ENCODE peak calls at places on chromosomes 3 and 15, in five cellular contexts. One of them, this sample, is unnamed.

GRCh38 chr15:59191855-59192237 is 14.8 kb upstream of the LDHAL6B start:
- DNase-seq in neural crest cell: no peak
- DNase-seq in Calu3: peak; percentile 65
- DNase-seq in psoas muscle: no peak
- DNase-seq in fibroblast of mammary gland: peak; percentile 97
- DNase-seq in this sample: no peak

GRCh38 chr3:133694288-133695268 is 32.8 kb upstream of the TOPBP1 start:
- DNase-seq in psoas muscle: no peak
- DNase-seq in neural crest cell: no peak
- DNase-seq in Calu3: no peak
- DNase-seq in fibroblast of mammary gland: no peak
- DNase-seq in this sample: no peak

GRCh38 chr3:177836671-177837070 is 639.4 kb upstream of the TBL1XR1 start:
- DNase-seq in fibroblast of mammary gland: peak; percentile 74
- DNase-seq in Calu3: no peak
- DNase-seq in psoas muscle: no peak
- DNase-seq in neural crest cell: no peak
- DNase-seq in this sample: no peak

GRCh38 chr3:140708815-140709214 is 31.0 kb downstream of the TRIM42 start:
- DNase-seq in Calu3: no peak
- DNase-seq in psoas muscle: no peak
- DNase-seq in neural crest cell: no peak
- DNase-seq in fibroblast of mammary gland: peak; percentile 18
- DNase-seq in this sample: no peak

GRCh38 chr15:63968122-63968524 is 78.2 kb downstream of the DAPK2 start:
- DNase-seq in Calu3: no peak
- DNase-seq in psoas muscle: peak; percentile 61
- DNase-seq in fibroblast of mammary gland: no peak
- DNase-seq in neural crest cell: no peak
- DNase-seq in this sample: no peak

GRCh38 chr15:69034352-69034751 is 19.9 kb downstream of the NOX5 start:
- DNase-seq in fibroblast of mammary gland: peak; percentile 89
- DNase-seq in neural crest cell: no peak
- DNase-seq in Calu3: no peak
- DNase-seq in psoas muscle: no peak
- DNase-seq in this sample: no peak

GRCh38 chr15:100712226-100712625 is 109.8 kb downstream of the ASB7 start:
- DNase-seq in Calu3: no peak
- DNase-seq in psoas muscle: peak; percentile 75
- DNase-seq in fibroblast of mammary gland: peak; percentile 82
- DNase-seq in neural crest cell: no peak
- DNase-seq in this sample: no peak

GRCh38 chr3:38649500-38650247 is at the start of gene SCN5A:
- DNase-seq in fibroblast of mammary gland: peak; percentile 13
- DNase-seq in psoas muscle: peak; percentile 59
- DNase-seq in Calu3: peak; percentile 49
- DNase-seq in neural crest cell: no peak
- DNase-seq in this sample: no peak

GRCh38 chr15:49831206-49831965 is 210.5 kb downstream of the DTWD1 start:
- DNase-seq in psoas muscle: peak; percentile 65
- DNase-seq in Calu3: no peak
- DNase-seq in fibroblast of mammary gland: peak; percentile 100
- DNase-seq in neural crest cell: no peak
- DNase-seq in this sample: no peak

GRCh38 chr15:41429003-41429890 is 12.4 kb downstream of the RTF1 start:
- DNase-seq in psoas muscle: no peak
- DNase-seq in Calu3: no peak
- DNase-seq in neural crest cell: no peak
- DNase-seq in fibroblast of mammary gland: no peak
- DNase-seq in this sample: no peak

GRCh38 chr15:58392611-58393161 is 39.1 kb upstream of the LIPC start:
- DNase-seq in Calu3: peak; percentile 43
- DNase-seq in psoas muscle: no peak
- DNase-seq in fibroblast of mammary gland: no peak
- DNase-seq in neural crest cell: no peak
- DNase-seq in this sample: no peak

GRCh38 chr15:48250640-48251076 is 44.6 kb downstream of the SLC12A1 start:
- DNase-seq in Calu3: peak; percentile 50
- DNase-seq in neural crest cell: peak; percentile 28
- DNase-seq in fibroblast of mammary gland: peak; percentile 84
- DNase-seq in psoas muscle: no peak
- DNase-seq in this sample: no peak

GRCh38 chr3:126314305-126315082 is 42.7 kb downstream of the KLF15 start:
- DNase-seq in psoas muscle: no peak
- DNase-seq in fibroblast of mammary gland: no peak
- DNase-seq in Calu3: no peak
- DNase-seq in neural crest cell: no peak
- DNase-seq in this sample: no peak

GRCh38 chr15:47674576-47675232 is 42.6 kb upstream of the SEMA6D start:
- DNase-seq in psoas muscle: no peak
- DNase-seq in fibroblast of mammary gland: no peak
- DNase-seq in Calu3: no peak
- DNase-seq in neural crest cell: no peak
- DNase-seq in this sample: no peak

GRCh38 chr3:156600834-156601233 is 45.9 kb upstream of the SSR3 start:
- DNase-seq in fibroblast of mammary gland: no peak
- DNase-seq in Calu3: no peak
- DNase-seq in psoas muscle: no peak
- DNase-seq in neural crest cell: no peak
- DNase-seq in this sample: no peak

GRCh38 chr3:119562307-119562961 is 3.0 kb upstream of the CD80 start:
- DNase-seq in fibroblast of mammary gland: no peak
- DNase-seq in neural crest cell: no peak
- DNase-seq in Calu3: no peak
- DNase-seq in psoas muscle: no peak
- DNase-seq in this sample: peak; percentile 91

GRCh38 chr3:119880966-119881365 is 99.1 kb downstream of the NR1I2 start:
- DNase-seq in Calu3: no peak
- DNase-seq in neural crest cell: no peak
- DNase-seq in psoas muscle: no peak
- DNase-seq in fibroblast of mammary gland: peak; percentile 17
- DNase-seq in this sample: no peak

GRCh38 chr15:71275098-71275497 is 159.8 kb downstream of the THSD4 start:
- DNase-seq in Calu3: no peak
- DNase-seq in neural crest cell: no peak
- DNase-seq in fibroblast of mammary gland: peak; percentile 70
- DNase-seq in psoas muscle: no peak
- DNase-seq in this sample: no peak

GRCh38 chr15:65762914-65763787 is 28.9 kb downstream of the DENND4A start:
- DNase-seq in Calu3: no peak
- DNase-seq in neural crest cell: no peak
- DNase-seq in fibroblast of mammary gland: no peak
- DNase-seq in psoas muscle: no peak
- DNase-seq in this sample: no peak

GRCh38 chr3:161851941-161852566 is 355.4 kb downstream of the OTOL1 start:
- DNase-seq in fibroblast of mammary gland: peak; percentile 59
- DNase-seq in Calu3: peak; percentile 87
- DNase-seq in neural crest cell: peak; percentile 56
- DNase-seq in psoas muscle: no peak
- DNase-seq in this sample: no peak

GRCh38 chr15:39736646-39737550 is 45.7 kb downstream of the FSIP1 start:
- DNase-seq in neural crest cell: no peak
- DNase-seq in Calu3: no peak
- DNase-seq in psoas muscle: peak; percentile 72
- DNase-seq in fibroblast of mammary gland: no peak
- DNase-seq in this sample: no peak

GRCh38 chr15:92681141-92681622 is 25.6 kb upstream of the FAM174B start:
- DNase-seq in psoas muscle: no peak
- DNase-seq in Calu3: no peak
- DNase-seq in fibroblast of mammary gland: peak; percentile 91
- DNase-seq in neural crest cell: no peak
- DNase-seq in this sample: no peak

GRCh38 chr3:128497305-128498126 is 4.5 kb upstream of the GATA2 start:
- DNase-seq in fibroblast of mammary gland: no peak
- DNase-seq in neural crest cell: peak; percentile 82
- DNase-seq in Calu3: peak; percentile 90
- DNase-seq in psoas muscle: peak; percentile 74
- DNase-seq in this sample: no peak

GRCh38 chr3:28940530-28940929 is 340.3 kb upstream of the RBMS3 start:
- DNase-seq in fibroblast of mammary gland: peak; percentile 79
- DNase-seq in neural crest cell: no peak
- DNase-seq in psoas muscle: no peak
- DNase-seq in Calu3: no peak
- DNase-seq in this sample: no peak

GRCh38 chr3:38968891-38969290 is 82.9 kb downstream of the SCN11A start:
- DNase-seq in psoas muscle: no peak
- DNase-seq in Calu3: no peak
- DNase-seq in neural crest cell: no peak
- DNase-seq in fibroblast of mammary gland: no peak
- DNase-seq in this sample: no peak

GRCh38 chr15:65829150-65829764 is 37.2 kb upstream of the DENND4A start:
- DNase-seq in neural crest cell: no peak
- DNase-seq in fibroblast of mammary gland: peak; percentile 32
- DNase-seq in psoas muscle: no peak
- DNase-seq in Calu3: peak; percentile 28
- DNase-seq in this sample: no peak

GRCh38 chr15:57752426-57752825 is 45.9 kb downstream of the POLR2M start:
- DNase-seq in Calu3: no peak
- DNase-seq in fibroblast of mammary gland: peak; percentile 11
- DNase-seq in neural crest cell: no peak
- DNase-seq in psoas muscle: peak; percentile 63
- DNase-seq in this sample: no peak

GRCh38 chr3:45792516-45793172 is 3.7 kb downstream of the SLC6A20 start:
- DNase-seq in fibroblast of mammary gland: no peak
- DNase-seq in Calu3: no peak
- DNase-seq in neural crest cell: no peak
- DNase-seq in psoas muscle: no peak
- DNase-seq in this sample: no peak

GRCh38 chr3:171813897-171814460 is 3.7 kb upstream of the PLD1 start:
- DNase-seq in neural crest cell: no peak
- DNase-seq in fibroblast of mammary gland: peak; percentile 84
- DNase-seq in psoas muscle: no peak
- DNase-seq in Calu3: no peak
- DNase-seq in this sample: peak; percentile 89
- TF ChIP-seq CTCF in neural crest cell: no peak
- TF ChIP-seq CTCF in fibroblast of mammary gland: no peak
- TF ChIP-seq CTCF in psoas muscle: no peak
- TF ChIP-seq CTCF in Calu3: no peak
- TF ChIP-seq CTCF in this sample: no peak

GRCh38 chr3:170180107-170180951 is 1.2 kb downstream of the PHC3 start:
- DNase-seq in fibroblast of mammary gland: peak; percentile 26
- DNase-seq in neural crest cell: no peak
- DNase-seq in psoas muscle: no peak
- DNase-seq in Calu3: no peak
- DNase-seq in this sample: no peak

GRCh38 chr3:170178631-170179030 is 2.9 kb downstream of the PHC3 start:
- DNase-seq in psoas muscle: no peak
- DNase-seq in Calu3: no peak
- DNase-seq in neural crest cell: no peak
- DNase-seq in fibroblast of mammary gland: no peak
- DNase-seq in this sample: no peak

GRCh38 chr3:170179444-170179843 is 2.1 kb downstream of the PHC3 start:
- DNase-seq in fibroblast of mammary gland: no peak
- DNase-seq in neural crest cell: no peak
- DNase-seq in psoas muscle: no peak
- DNase-seq in Calu3: no peak
- DNase-seq in this sample: no peak

DNA sequence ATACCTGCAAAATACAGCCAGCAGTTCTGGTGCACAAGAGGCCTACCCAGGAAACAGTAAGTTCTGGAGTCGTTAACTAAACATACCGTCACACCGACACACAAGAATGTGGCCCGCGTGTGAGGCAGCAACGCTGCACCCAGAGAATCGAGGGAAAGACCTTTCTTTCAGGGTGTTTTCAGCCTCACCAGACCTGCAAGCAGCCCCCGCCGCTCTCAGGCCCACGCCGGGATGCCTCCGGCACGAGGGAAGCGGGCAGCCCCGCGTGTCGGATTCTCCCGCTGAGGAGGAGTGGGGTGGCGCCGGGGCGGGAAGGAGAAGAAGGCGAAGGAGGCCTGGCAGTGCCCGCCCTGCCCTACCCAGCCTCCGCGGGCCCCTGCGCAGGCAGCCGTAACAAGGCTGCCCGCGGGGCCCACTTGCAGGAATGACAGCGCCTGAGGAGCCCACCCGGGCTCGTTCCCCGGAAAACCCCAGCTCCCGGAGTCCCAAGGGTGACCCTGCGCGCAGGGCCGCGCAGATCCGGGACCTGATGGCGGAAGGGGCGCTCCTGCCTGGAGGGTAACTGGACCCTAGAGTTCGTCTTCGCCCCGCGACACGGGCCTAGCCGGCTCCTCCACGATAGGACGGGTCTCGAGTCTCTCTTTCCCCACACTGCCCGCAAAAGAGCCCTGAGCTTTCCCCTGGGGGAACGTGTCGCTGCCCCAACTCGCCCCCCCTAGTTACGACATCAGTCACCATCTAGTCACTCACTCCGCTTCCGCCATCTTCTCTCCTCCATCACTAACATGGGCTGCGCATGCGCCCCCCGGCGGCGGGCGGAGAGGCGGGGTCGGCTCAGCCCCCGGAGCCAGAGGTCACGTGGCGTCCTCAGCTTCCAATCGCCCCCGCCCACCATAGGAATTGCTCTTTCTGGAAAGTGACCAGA is at the start of gene PHC3:
- DNase-seq in psoas muscle: peak; percentile 96
- DNase-seq in fibroblast of mammary gland: peak; percentile 87
- DNase-seq in Calu3: peak; percentile 99
- DNase-seq in neural crest cell: peak; percentile 86
- DNase-seq in this sample: peak; percentile 89
- TF ChIP-seq CTCF in psoas muscle: peak; percentile 15
- TF ChIP-seq CTCF in fibroblast of mammary gland: no peak
- TF ChIP-seq CTCF in Calu3: no peak
- TF ChIP-seq CTCF in neural crest cell: no peak
- TF ChIP-seq CTCF in this sample: no peak

GRCh38 chr15:31265090-31265870 is 61.4 kb upstream of the KLF13 start:
- DNase-seq in fibroblast of mammary gland: no peak
- DNase-seq in psoas muscle: peak; percentile 41
- DNase-seq in Calu3: no peak
- DNase-seq in neural crest cell: no peak
- DNase-seq in this sample: peak; percentile 44
- TF ChIP-seq CTCF in fibroblast of mammary gland: no peak
- TF ChIP-seq CTCF in psoas muscle: no peak
- TF ChIP-seq CTCF in Calu3: no peak
- TF ChIP-seq CTCF in neural crest cell: no peak
- TF ChIP-seq CTCF in this sample: no peak

GRCh38 chr3:89139901-89140300 is 32.5 kb downstream of the EPHA3 start:
- DNase-seq in fibroblast of mammary gland: no peak
- DNase-seq in Calu3: no peak
- DNase-seq in neural crest cell: no peak
- DNase-seq in psoas muscle: no peak
- DNase-seq in this sample: no peak
- TF ChIP-seq CTCF in fibroblast of mammary gland: no peak
- TF ChIP-seq CTCF in Calu3: no peak
- TF ChIP-seq CTCF in neural crest cell: no peak
- TF ChIP-seq CTCF in psoas muscle: no peak
- TF ChIP-seq CTCF in this sample: no peak

DNA sequence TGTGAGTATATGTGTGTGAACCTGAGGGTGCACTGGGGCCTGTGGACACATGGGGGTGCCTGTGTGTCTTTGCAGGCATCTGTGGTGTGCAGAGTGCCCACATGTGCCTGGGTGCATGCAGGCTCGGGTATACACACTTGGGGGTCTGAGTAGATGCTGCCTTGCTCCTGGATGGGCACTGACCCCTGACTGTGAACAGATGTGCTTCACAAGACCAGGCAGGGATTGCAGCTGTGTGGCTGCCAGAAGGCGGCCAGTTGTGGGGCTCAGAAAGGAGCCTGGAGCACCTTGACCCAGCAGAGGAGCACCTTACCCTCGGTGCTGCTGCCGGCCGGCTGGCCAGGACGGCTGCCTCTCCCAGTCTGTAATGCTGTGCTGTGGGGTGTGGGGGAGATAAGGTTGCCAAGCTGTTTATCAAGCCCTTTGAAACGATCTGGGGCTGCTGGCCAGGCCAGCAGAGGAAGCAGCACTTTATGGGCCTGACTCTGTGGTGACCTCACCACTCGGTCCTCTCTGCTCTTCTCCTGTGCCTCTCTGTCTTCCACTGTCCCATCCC is 55.5 kb upstream of the MRPS22 start:
- DNase-seq in Calu3: no peak
- DNase-seq in fibroblast of mammary gland: no peak
- DNase-seq in neural crest cell: no peak
- DNase-seq in psoas muscle: no peak
- DNase-seq in this sample: no peak
- TF ChIP-seq CTCF in Calu3: no peak
- TF ChIP-seq CTCF in fibroblast of mammary gland: peak; percentile 5
- TF ChIP-seq CTCF in neural crest cell: no peak
- TF ChIP-seq CTCF in psoas muscle: no peak
- TF ChIP-seq CTCF in this sample: no peak